ENCODE peak calls at places on chromosomes 2 and 18, in four cellular contexts. D is tibial nerve, K is fibroblast of mammary gland, W is skeletal muscle cell. V is an unnamed sample.

GRCh38 chr2:98833172-98833916 is 102.4 kb upstream of the MGAT4A start:
- DNase-seq in D (no peak), W (no peak), K (no peak), V (no peak)

GRCh38 chr18:62262050-62262449 is 63.1 kb upstream of the TNFRSF11A start:
- DNase-seq in K (no peak), W (no peak), D (no peak), V (no peak)

GRCh38 chr2:234269769-234270204 is 219.3 kb downstream of the SPP2 start:
- DNase-seq in D (no peak), K (peak; percentile 60), W (peak; percentile 69), V (no peak)

GRCh38 chr2:96681540-96681939 is 39.0 kb downstream of the FER1L5 start:
- DNase-seq in D (no peak), W (no peak), K (no peak), V (no peak)

GRCh38 chr2:191746809-191747208 is 68.9 kb downstream of the NABP1 start:
- DNase-seq in W (no peak), K (peak; percentile 60), D (no peak), V (no peak)

GRCh38 chr2:224638338-224638823 is 53.2 kb upstream of the CUL3 start:
- DNase-seq in W (no peak), K (no peak), D (no peak), V (no peak)

GRCh38 chr2:114022360-114023085 is 132.6 kb downstream of the ACTR3 start:
- DNase-seq in D (no peak), K (peak; percentile 90), W (peak; percentile 31), V (no peak)

GRCh38 chr2:67013821-67014220 is 383.3 kb upstream of the ETAA1 start:
- DNase-seq in D (no peak), W (no peak), K (no peak), V (no peak)

GRCh38 chr2:43519711-43520221 is 76.1 kb downstream of the THADA start:
- DNase-seq in D (no peak), W (peak; percentile 94), K (peak; percentile 95), V (no peak)

GRCh38 chr2:31371691-31372090 is 42.9 kb downstream of the XDH start:
- DNase-seq in D (no peak), K (no peak), W (no peak), V (no peak)

GRCh38 chr2:8582191-8582849 is 99.5 kb upstream of the ID2 start:
- DNase-seq in K (no peak), W (no peak), D (no peak), V (no peak)

GRCh38 chr18:457533-457932 is 43.0 kb downstream of the COLEC12 start:
- DNase-seq in K (peak; percentile 56), W (peak; percentile 39), D (no peak), V (no peak)

GRCh38 chr2:48529189-48529588 is 765 bp upstream of the STON1 start:
- DNase-seq in D (no peak), K (no peak), W (no peak), V (no peak)

GRCh38 chr18:47895565-47896250 is 34.8 kb downstream of the SMAD2 start:
- DNase-seq in W (no peak), K (no peak), D (no peak), V (no peak)

GRCh38 chr2:42969231-42970150 is 177.1 kb upstream of the HAAO start:
- DNase-seq in W (peak; percentile 92), D (no peak), K (peak; percentile 99), V (no peak)

GRCh38 chr2:221517362-221518121 is 54.6 kb downstream of the EPHA4 start:
- DNase-seq in W (peak; percentile 39), K (peak; percentile 76), D (no peak), V (no peak)

GRCh38 chr18:34871435-34871834 is 161.3 kb downstream of the DTNA start:
- DNase-seq in W (no peak), K (peak; percentile 15), D (no peak), V (no peak)

GRCh38 chr2:191620144-191620543 is 57.8 kb upstream of the NABP1 start:
- DNase-seq in D (no peak), K (no peak), W (no peak), V (no peak)

GRCh38 chr18:79947054-79947755 is 4.2 kb downstream of the SLC66A2 start:
- DNase-seq in W (no peak), D (no peak), K (peak; percentile 19), V (no peak)

GRCh38 chr2:219624565-219624964 is 2.9 kb upstream of the SLC4A3 start:
- DNase-seq in K (no peak), D (no peak), W (no peak), V (no peak)

GRCh38 chr18:14941256-14941655 is 193.3 kb downstream of the ANKRD30B start:
- DNase-seq in D (no peak), K (no peak), W (no peak), V (no peak)

GRCh38 chr2:39313575-39313974 is 69.8 kb upstream of the CDKL4 start:
- DNase-seq in K (peak; percentile 54), W (peak; percentile 31), D (no peak), V (no peak)

GRCh38 chr18:79402977-79403722 is 7.4 kb downstream of the NFATC1 start:
- DNase-seq in D (peak; percentile 71), K (no peak), W (no peak), V (peak; percentile 57)

GRCh38 chr18:60892855-60893254 is 440.4 kb upstream of the CDH20 start:
- DNase-seq in W (peak; percentile 48), D (no peak), K (peak; percentile 73), V (no peak)

GRCh38 chr2:211085056-211085680 is 528.8 kb downstream of the CPS1 start:
- DNase-seq in D (no peak), W (no peak), K (peak; percentile 38), V (peak; percentile 10)

GRCh38 chr18:10033038-10033437 is 119.2 kb downstream of the VAPA start:
- DNase-seq in W (no peak), D (no peak), K (no peak), V (no peak)
- H3K4me3 ChIP-seq in W (no peak overlapping the region), D (peak overlapping the region; percentile 19), K (no peak overlapping the region), V (peak overlapping the region; percentile 53)

GRCh38 chr18:46755315-46756171 is 1.3 kb downstream of the ST8SIA5 start:
- DNase-seq in K (no peak), W (no peak), D (no peak), V (peak; percentile 60)
- H3K4me3 ChIP-seq in K (no peak overlapping the region), W (peak overlapping the region; percentile 42), D (no peak overlapping the region), V (peak overlapping the region; percentile 77)

GRCh38 chr18:50373531-50373930 is 1.3 kb upstream of the SKA1 start:
- DNase-seq in D (no peak), K (no peak), W (no peak), V (no peak)
- H3K4me3 ChIP-seq in D (no peak overlapping the region), K (no peak overlapping the region), W (no peak overlapping the region), V (no peak overlapping the region)

DNA sequence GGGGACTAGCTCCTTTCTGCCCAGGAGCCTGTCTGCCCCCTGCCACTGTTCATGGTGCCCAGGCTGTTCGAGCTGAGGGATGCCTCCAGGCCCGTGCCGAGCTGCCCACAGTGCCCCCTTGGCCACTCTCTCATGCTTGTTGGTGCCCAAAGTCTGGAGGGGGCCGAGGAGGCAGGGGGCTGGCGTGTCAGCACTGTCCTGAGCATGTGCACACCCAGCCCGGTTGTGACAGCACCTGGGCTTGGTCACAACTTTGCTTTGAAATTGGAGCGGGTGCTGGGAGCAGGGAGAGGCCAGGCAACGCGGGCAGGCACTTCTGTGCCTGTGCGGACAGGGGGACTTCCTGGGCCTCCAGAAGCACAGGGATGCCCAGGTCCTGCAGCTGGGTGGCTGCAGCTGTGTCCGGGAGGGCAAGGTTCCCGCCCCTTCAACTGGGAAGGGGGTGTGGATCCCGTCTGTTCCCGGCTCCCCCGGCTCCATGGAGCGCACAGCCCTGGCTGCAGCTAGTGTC is 22.2 kb upstream of the RAPGEF4 start:
- DNase-seq in W (no peak), K (no peak), D (no peak), V (no peak)
- H3K4me3 ChIP-seq in W (no peak overlapping the region), K (no peak overlapping the region), D (no peak overlapping the region), V (no peak overlapping the region)

GRCh38 chr2:78992451-78992806 is 33.1 kb upstream of the REG3G start:
- DNase-seq in K (peak; percentile 2), W (no peak), D (no peak), V (no peak)

GRCh38 chr2:78993518-78994148 is 31.9 kb upstream of the REG3G start:
- DNase-seq in K (no peak), W (no peak), D (no peak), V (no peak)

GRCh38 chr2:78994789-78995188 is 30.7 kb upstream of the REG3G start:
- DNase-seq in W (no peak), D (no peak), K (no peak), V (no peak)

DNA sequence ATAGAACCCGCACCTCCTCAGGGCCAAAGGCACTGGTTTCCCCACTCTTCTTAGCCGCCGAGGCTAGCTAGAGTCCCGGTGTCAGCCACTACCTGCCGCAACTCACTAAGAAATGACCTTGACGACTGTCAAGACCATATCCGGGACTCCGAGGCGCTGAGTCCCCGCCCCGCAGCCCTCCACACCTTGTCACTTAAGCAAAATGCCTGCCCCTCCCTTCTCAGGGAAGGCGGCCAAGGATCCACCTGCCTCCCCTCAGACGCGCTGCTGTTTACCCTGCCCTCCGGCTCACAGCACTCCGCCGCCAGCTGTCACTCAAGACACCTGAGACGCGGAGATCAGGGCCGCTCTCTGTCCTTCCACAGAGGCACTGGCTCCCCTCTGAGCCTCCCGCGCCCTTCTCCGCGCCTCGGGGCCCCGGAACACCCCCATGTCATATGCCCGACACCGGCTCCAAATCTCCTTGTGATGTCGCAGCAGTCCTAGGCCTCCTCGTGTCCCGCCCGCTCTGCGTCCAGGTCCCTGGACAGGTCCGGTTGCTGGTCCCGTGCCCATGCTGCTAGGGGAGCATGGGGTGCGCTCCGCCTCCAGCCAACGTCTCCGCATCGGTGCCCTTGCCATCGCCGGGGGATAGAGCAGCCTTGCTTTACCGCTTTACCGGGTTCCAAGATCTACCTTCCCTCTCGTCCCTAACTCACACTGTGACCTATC is 32.5 kb upstream of the REG3G start:
- DNase-seq in D (no peak), K (no peak), W (no peak), V (no peak)
- H3K4me3 ChIP-seq in D (peak overlapping the region; percentile 16), K (no peak overlapping the region), W (no peak overlapping the region), V (peak overlapping the region; percentile 53)

DNA sequence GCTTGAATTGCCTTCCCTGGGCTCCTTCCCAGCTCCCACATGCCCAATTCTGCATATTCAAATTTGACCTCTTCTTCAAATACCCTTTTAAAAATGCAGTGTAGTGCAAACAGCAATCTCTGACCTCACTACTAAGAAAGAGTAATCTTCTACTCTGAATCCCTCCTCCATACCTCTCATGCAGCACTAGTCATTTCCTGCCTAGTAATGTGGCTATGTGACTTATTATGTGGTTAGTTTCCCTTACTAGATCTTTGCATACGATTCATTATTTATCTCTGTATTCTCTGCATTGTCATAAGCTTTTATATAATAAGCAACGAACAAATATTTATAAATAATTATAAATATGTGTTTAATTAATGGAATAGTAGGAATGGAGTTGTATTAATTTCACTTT is 17.1 kb upstream of the VPS54 start:
- DNase-seq in W (no peak), K (peak; percentile 86), D (no peak), V (no peak)
- H3K4me3 ChIP-seq in W (no peak overlapping the region), K (no peak overlapping the region), D (no peak overlapping the region), V (no peak overlapping the region)

DNA sequence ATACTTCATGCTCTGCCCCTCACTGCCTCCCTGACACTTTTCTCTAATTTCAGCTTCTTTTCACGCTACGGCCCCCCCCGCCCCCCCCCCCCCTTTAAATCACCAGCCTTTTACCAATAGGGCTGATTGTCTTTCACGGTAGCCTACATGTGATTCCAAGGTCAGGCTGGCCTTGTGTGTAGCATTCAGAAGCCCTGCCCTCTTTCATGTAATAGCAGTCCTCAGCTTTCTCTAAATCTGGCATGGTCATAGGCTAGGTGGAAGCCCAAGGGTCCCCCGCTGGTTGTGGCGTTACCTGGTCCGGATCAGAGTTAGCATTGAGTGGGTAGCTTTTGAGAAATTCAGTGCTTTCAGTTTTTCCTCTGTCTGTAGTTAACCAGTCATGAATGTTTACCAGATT is 281.8 kb downstream of the ALPK2 start:
- DNase-seq in K (no peak), W (no peak), D (no peak), V (no peak)
- H3K4me3 ChIP-seq in K (no peak overlapping the region), W (no peak overlapping the region), D (no peak overlapping the region), V (no peak overlapping the region)

V was measured in dorsolateral prefrontal cortex.